ENCODE peak calls at places on chromosomes 13 and 19, in nine cellular contexts. R is endothelial cell of umbilical vein, S is fibroblast of lung, V is IMR-90, J is neural progenitor cell, D is GM23248, Z is K562, U is H9, N is Karpas-422. B is an unnamed sample.

GRCh38 chr13:67416047-67416925 is 186.2 kb upstream of the PCDH9 start:
- DNase-seq in N (peak), V (peak), S (peak), D (peak), J (peak), U (peak), R (no peak), Z (no peak), B (peak)

GRCh38 chr13:102484329-102484728 is 82.5 kb upstream of the FGF14 start:
- DNase-seq in Z (no peak), S (peak), N (no peak), R (no peak), U (no peak), D (peak), V (peak), J (peak), B (no peak)

GRCh38 chr19:5074418-5074817 is 105.5 kb downstream of the KDM4B start:
- DNase-seq in J (no peak), N (no peak), S (no peak), D (no peak), U (no peak), V (no peak), Z (no peak), R (no peak), B (no peak)

GRCh38 chr13:52975969-52976368 is 52.6 kb upstream of the OLFM4 start:
- DNase-seq in S (no peak), N (peak), Z (no peak), V (no peak), R (no peak), D (no peak), U (no peak), J (no peak), B (no peak)

GRCh38 chr13:21528616-21529015 is 69.5 kb upstream of the ZDHHC20 start:
- DNase-seq in S (no peak), D (peak), U (no peak), V (peak), J (no peak), R (no peak), Z (no peak), N (no peak), B (no peak)

GRCh38 chr19:34989248-34989797 is 10.8 kb upstream of the GRAMD1A start:
- DNase-seq in S (no peak), V (no peak), U (no peak), J (no peak), N (no peak), R (no peak), D (no peak), Z (no peak), B (no peak)

GRCh38 chr13:32309312-32309711 is 5.9 kb downstream of the ZAR1L start:
- DNase-seq in S (peak), Z (no peak), R (no peak), V (peak), U (no peak), D (no peak), J (no peak), N (no peak), B (no peak)

GRCh38 chr13:23378009-23378632 is 55.4 kb downstream of the SACS start:
- DNase-seq in U (no peak), R (peak), V (peak), D (peak), J (no peak), S (peak), Z (no peak), N (peak), B (no peak)

GRCh38 chr13:49814551-49815270 is 22.2 kb upstream of the KPNA3 start:
- DNase-seq in R (no peak), V (peak), N (no peak), Z (no peak), S (peak), U (no peak), D (peak), J (no peak), B (no peak)

GRCh38 chr13:21657538-21657937 is 13.3 kb upstream of the FGF9 start:
- DNase-seq in D (peak), Z (no peak), J (no peak), S (peak), U (no peak), N (no peak), R (no peak), V (peak), B (no peak)

GRCh38 chr19:43362745-43363144 is 9.3 kb downstream of the CD177 start:
- DNase-seq in U (no peak), N (no peak), R (no peak), Z (no peak), D (no peak), V (no peak), J (no peak), S (no peak), B (no peak)

GRCh38 chr19:390386-391198 is 18.4 kb downstream of the C2CD4C start:
- DNase-seq in Z (no peak), S (no peak), J (no peak), R (no peak), U (no peak), V (no peak), N (no peak), D (no peak), B (no peak)

GRCh38 chr19:32020538-32020937 is 324.9 kb upstream of the ZNF507 start:
- DNase-seq in R (no peak), Z (no peak), U (no peak), S (no peak), N (no peak), V (no peak), J (no peak), D (no peak), B (no peak)

GRCh38 chr13:102799544-102800144 is 725 bp downstream of the BIVM start:
- DNase-seq in S (peak), J (peak), U (peak), D (peak), R (no peak), V (peak), Z (peak), N (no peak), B (peak)

GRCh38 chr19:23002690-23003422 is at the start of gene ZNF728:
- DNase-seq in Z (peak), D (no peak), N (no peak), J (no peak), V (no peak), U (no peak), S (no peak), R (no peak), B (no peak)

DNA sequence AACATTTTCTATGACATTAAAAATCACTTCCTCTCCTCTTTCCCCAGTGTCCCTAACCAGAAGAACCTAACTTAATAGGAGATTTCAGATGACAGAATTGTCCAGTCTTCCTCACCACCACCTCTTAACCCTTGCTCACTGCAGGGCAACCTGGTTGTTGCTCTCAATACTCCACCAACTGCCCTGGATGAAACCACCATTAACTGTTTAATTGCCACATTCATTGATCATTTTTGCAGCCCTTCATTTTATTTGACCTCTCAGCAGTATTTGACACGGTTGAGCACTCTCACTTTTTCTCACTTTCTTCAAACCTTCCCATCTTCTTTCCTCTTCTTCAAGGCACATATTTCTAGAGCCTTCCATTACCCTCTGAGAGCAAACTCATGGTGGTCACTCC is 84.0 kb downstream of the MBNL2 start:
- DNase-seq in Z (no peak), S (no peak), D (no peak), R (no peak), J (no peak), N (no peak), V (no peak), U (no peak), B (no peak)
- H2AFZ ChIP-seq in Z (no peak), S (no peak), D (no peak), R (no peak), J (no peak), N (no peak), V (no peak), U (no peak), B (no peak)

GRCh38 chr13:96238861-96239260 is 149.0 kb downstream of the HS6ST3 start:
- DNase-seq in S (no peak), V (no peak), D (peak), N (no peak), Z (no peak), J (no peak), U (no peak), R (no peak), B (no peak)

GRCh38 chr13:96243371-96243770 is 153.5 kb downstream of the HS6ST3 start:
- DNase-seq in R (no peak), U (no peak), J (no peak), S (no peak), D (no peak), N (no peak), Z (no peak), V (no peak), B (no peak)

GRCh38 chr13:96238241-96238640 is 148.3 kb downstream of the HS6ST3 start:
- DNase-seq in V (no peak), D (no peak), J (peak), S (no peak), U (no peak), N (no peak), R (no peak), Z (no peak), B (no peak)
- H2AFZ ChIP-seq in V (no peak), D (no peak), J (peak), S (no peak), U (no peak), N (no peak), R (no peak), Z (no peak), B (no peak)

DNA sequence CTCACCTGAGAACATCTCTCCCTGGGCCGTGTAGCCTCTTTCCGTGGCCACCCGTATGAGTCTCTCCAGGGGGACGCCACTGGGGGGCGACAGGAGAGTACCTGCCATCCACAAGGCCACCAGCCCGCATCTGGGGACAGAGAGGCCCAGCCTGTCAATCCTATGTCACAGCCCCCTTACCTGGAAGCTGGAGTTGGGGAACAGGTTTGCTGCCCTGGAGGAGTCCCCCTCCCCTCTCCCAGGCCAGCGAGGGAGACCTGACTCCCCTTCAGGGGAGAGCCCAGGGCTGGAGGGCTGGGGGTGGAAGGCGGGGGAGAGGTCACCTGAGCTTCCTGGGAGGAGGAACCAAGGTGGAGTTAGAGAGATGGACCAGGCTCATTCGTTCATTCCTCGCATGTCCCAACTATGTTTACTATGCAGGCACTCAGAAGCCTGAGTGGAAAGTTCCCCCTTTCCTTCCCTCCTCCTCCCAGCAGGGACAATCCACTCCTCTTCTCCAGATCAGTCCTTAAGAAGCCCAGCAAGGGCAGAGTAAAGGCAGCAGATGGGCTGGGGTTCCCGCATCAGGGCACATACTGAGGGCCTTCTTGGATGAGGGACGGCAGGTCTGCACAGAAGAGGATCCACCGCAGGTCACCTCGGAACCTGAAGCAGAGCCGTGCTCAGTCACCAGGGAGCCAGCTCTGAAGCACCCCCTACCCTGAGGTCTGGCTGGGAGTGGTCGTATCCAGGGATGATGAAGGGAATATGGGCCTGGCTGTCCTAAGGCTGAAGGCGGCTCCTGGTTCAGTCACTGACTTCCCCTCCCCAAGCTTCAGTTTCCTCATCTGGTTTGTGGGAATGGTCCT is 5.5 kb downstream of the ACTMAP start:
- DNase-seq in Z (peak), R (no peak), S (no peak), U (peak), J (peak), D (no peak), N (peak), V (no peak), B (no peak)
- H2AFZ ChIP-seq in Z (no peak), R (peak), S (no peak), U (no peak), J (no peak), D (peak), N (no peak), V (peak), B (no peak)

DNA sequence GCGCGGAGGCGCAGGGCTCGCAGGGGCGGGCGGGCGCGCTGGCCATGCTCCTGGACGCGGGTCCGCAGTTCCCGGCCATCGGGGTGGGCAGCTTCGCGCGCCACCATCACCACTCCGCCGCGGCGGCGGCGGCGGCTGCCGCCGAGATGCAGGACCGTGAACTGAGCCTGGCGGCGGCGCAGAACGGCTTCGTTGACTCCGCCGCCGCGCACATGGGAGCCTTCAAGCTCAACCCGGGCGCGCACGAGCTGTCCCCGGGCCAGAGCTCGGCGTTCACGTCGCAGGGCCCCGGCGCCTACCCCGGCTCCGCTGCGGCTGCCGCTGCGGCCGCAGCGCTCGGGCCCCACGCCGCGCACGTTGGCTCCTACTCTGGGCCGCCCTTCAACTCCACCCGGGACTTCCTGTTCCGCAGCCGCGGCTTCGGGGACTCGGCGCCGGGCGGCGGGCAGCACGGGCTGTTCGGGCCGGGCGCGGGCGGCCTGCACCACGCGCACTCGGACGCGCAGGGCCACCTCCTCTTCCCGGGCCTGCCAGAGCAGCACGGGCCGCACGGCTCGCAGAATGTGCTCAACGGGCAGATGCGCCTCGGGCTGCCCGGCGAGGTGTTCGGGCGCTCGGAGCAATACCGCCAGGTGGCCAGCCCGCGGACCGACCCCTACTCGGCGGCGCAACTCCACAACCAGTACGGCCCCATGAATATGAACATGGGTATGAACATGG is 597 bp downstream of the ZIC2 start:
- DNase-seq in D (peak), S (no peak), N (no peak), J (peak), U (no peak), R (no peak), Z (peak), V (no peak), B (no peak)
- H2AFZ ChIP-seq in D (peak), S (no peak), N (no peak), J (no peak), U (no peak), R (no peak), Z (peak), V (peak), B (no peak)

GRCh38 chr13:80962173-80962572 is 621.2 kb upstream of the SPRY2 start:
- DNase-seq in Z (no peak), D (no peak), J (no peak), N (no peak), S (no peak), U (no peak), V (no peak), R (peak), B (no peak)
- H2AFZ ChIP-seq in Z (no peak), D (no peak), J (no peak), N (no peak), S (no peak), U (no peak), V (no peak), R (no peak), B (no peak)

GRCh38 chr19:48741222-48741999 is 1.0 kb upstream of the RASIP1 start:
- DNase-seq in U (peak), S (no peak), N (peak), Z (peak), J (peak), R (peak), D (peak), V (no peak), B (no peak)
- H2AFZ ChIP-seq in U (no peak), S (no peak), N (peak), Z (peak), J (peak), R (peak), D (no peak), V (peak), B (no peak)

GRCh38 chr19:44607917-44608316 is 5.4 kb upstream of the IGSF23 start:
- DNase-seq in U (no peak), V (no peak), J (no peak), D (no peak), Z (no peak), N (no peak), S (no peak), R (no peak), B (no peak)
- H2AFZ ChIP-seq in U (no peak), V (no peak), J (no peak), D (no peak), Z (no peak), N (no peak), S (no peak), R (no peak), B (no peak)

DNA sequence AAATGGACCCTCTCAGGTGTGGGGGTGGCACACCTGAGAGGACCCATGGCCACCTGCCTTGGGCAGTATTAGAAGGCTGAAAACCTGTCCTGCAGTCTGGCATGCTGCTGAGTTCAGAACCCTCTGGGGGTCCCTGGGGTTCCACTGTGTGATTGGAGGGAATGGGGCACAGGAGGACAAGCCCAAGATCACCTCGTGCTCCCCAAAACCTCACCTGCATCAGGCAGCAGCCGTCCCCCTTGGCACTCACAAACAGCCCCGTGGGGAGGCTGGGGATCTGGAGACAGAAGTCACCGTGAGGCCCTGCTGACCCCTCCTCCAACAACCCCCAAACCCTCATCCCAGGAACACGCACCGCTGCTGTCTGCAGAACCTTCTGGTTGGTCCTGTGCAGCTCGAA is 14.5 kb downstream of the F2RL3 start:
- DNase-seq in N (no peak), Z (no peak), D (no peak), R (no peak), J (no peak), V (no peak), S (no peak), U (no peak), B (no peak)
- H2AFZ ChIP-seq in N (no peak), Z (no peak), D (no peak), R (no peak), J (no peak), V (no peak), S (no peak), U (no peak), B (no peak)

B was measured in neuronal stem cell.